ENCODE peak calls at places on chromosomes 7 and 10, in seven cellular contexts. R, B, A, U, D, E and F are unnamed samples.

GRCh38 chr7:119482209-119482608 is 790.8 kb upstream of the KCND2 start:
- DNase-seq in R (no peak), B (peak; percentile 42), A (peak; percentile 82), E (peak; percentile 31), D (peak; percentile 47), U (peak; percentile 77), F (peak; percentile 17)

GRCh38 chr10:119817991-119818888 is 54.4 kb downstream of the MCMBP start:
- DNase-seq in E (peak; percentile 88), B (peak; percentile 84), R (peak; percentile 53), U (peak; percentile 100), D (peak; percentile 95), A (peak; percentile 98), F (peak; percentile 92)

GRCh38 chr10:21161647-21162046 is 264.5 kb upstream of the NEBL start:
- DNase-seq in B (no peak), R (no peak), E (peak; percentile 44), A (peak; percentile 89), U (no peak), D (peak; percentile 51), F (peak; percentile 59)

GRCh38 chr7:779480-779879 is 52.4 kb upstream of the PRKAR1B start:
- DNase-seq in U (no peak), A (no peak), B (no peak), R (no peak), E (no peak), D (no peak), F (no peak)

GRCh38 chr10:120183546-120183945 is 273.5 kb upstream of the PLPP4 start:
- DNase-seq in A (no peak), E (no peak), D (no peak), R (no peak), U (no peak), B (no peak), F (no peak)

GRCh38 chr7:105648561-105649401 is 67.5 kb upstream of the EFCAB10 start:
- DNase-seq in U (no peak), B (no peak), R (no peak), E (no peak), A (peak; percentile 46), D (no peak), F (no peak)

GRCh38 chr10:64959116-64959515 is 1437.9 kb downstream of the REEP3 start:
- DNase-seq in B (no peak), A (no peak), R (no peak), U (no peak), E (no peak), D (no peak), F (no peak)

GRCh38 chr10:46291817-46292572 is 5.2 kb downstream of the ANTXRL start:
- DNase-seq in B (no peak), E (no peak), U (no peak), D (no peak), R (no peak), A (peak; percentile 48), F (no peak)

GRCh38 chr10:105017116-105017515 is 376.0 kb downstream of the SORCS3 start:
- DNase-seq in B (no peak), E (no peak), D (no peak), R (no peak), U (no peak), A (no peak), F (no peak)

GRCh38 chr10:42990016-42990720 is 86.7 kb upstream of the RET start:
- DNase-seq in D (no peak), E (no peak), R (no peak), U (no peak), B (no peak), A (no peak), F (no peak)

GRCh38 chr10:102643346-102644065 is 773 bp upstream of the TRIM8 start:
- DNase-seq in D (no peak), R (peak; percentile 74), B (peak; percentile 87), E (peak; percentile 53), A (peak; percentile 86), U (peak; percentile 70), F (peak; percentile 65)

GRCh38 chr7:44196450-44196872 is 4.3 kb upstream of the YKT6 start:
- DNase-seq in R (peak; percentile 54), U (peak; percentile 63), D (no peak), E (peak; percentile 72), A (peak; percentile 59), B (peak; percentile 69), F (peak; percentile 42)

GRCh38 chr7:74627699-74628411 is 29.7 kb upstream of the GTF2I start:
- DNase-seq in U (peak; percentile 47), B (no peak), A (peak; percentile 46), R (peak; percentile 27), D (no peak), E (no peak), F (peak; percentile 54)

GRCh38 chr7:155800301-155800700 is 12.0 kb downstream of the SHH start:
- DNase-seq in D (no peak), A (no peak), E (no peak), B (no peak), U (no peak), R (no peak), F (no peak)

GRCh38 chr10:112330154-112330553 is 43.8 kb upstream of the ACSL5 start:
- DNase-seq in R (no peak), U (no peak), B (no peak), D (no peak), A (no peak), E (no peak), F (no peak)

GRCh38 chr7:85167636-85168035 is 19.2 kb downstream of the SEMA3D start:
- DNase-seq in D (no peak), U (no peak), B (no peak), R (no peak), A (no peak), E (no peak), F (no peak)

GRCh38 chr10:32692174-32692573 is 246.2 kb downstream of the CCDC7 start:
- DNase-seq in B (no peak), R (peak; percentile 89), E (no peak), A (no peak), D (no peak), U (no peak), F (no peak)

GRCh38 chr10:93070378-93071176 is 3.1 kb upstream of the CYP26A1 start:
- DNase-seq in A (no peak), D (no peak), B (no peak), R (no peak), E (no peak), U (no peak), F (no peak)

GRCh38 chr7:28695300-28696261 is 262.5 kb downstream of the TRIL start:
- DNase-seq in R (peak; percentile 22), U (no peak), D (no peak), B (no peak), E (no peak), A (no peak), F (peak; percentile 62)

GRCh38 chr10:35140126-35140525 is 13.5 kb downstream of the CREM start:
- DNase-seq in U (no peak), D (no peak), B (no peak), R (no peak), E (peak; percentile 80), A (no peak), F (no peak)

GRCh38 chr10:35132727-35133126 is 6.1 kb downstream of the CREM start:
- DNase-seq in E (no peak), A (no peak), B (no peak), D (no peak), R (no peak), U (no peak), F (no peak)

GRCh38 chr10:35136263-35136815 is 9.7 kb downstream of the CREM start:
- DNase-seq in A (no peak), E (no peak), U (no peak), B (no peak), R (no peak), D (no peak), F (no peak)

GRCh38 chr10:35133586-35133985 is 6.9 kb downstream of the CREM start:
- DNase-seq in A (no peak), E (no peak), D (no peak), B (no peak), R (no peak), U (no peak), F (no peak)

GRCh38 chr10:35135861-35136260 is 9.2 kb downstream of the CREM start:
- DNase-seq in A (no peak), R (peak; percentile 52), E (no peak), U (no peak), D (no peak), B (no peak), F (no peak)
- H3K9ac ChIP-seq in A (no peak overlapping the region), R (no peak overlapping the region), E (no peak overlapping the region), U (no peak overlapping the region), D (no peak overlapping the region), B (no peak overlapping the region), F (no peak overlapping the region)

DNA sequence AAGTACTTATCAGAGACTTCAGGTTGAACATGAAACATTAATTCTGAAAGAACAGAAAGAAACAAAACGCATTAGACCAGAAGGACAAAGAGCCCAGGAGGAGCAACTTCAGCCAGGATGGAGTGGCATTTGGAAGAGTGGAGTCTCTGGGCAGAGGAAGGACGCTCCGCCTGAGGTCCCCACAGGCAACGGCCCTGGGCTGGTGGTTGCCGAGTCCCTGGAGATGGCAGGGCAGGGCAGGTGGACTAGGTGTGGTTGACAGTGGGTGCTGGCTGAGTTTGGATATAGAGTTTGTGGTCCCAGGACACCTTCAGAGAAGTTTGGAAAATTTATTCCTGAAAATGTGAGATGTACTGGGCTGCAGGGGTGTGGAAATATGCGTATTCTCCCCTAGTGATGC is 27.4 kb upstream of the LARP4B start:
- DNase-seq in U (no peak), B (no peak), A (no peak), R (no peak), D (no peak), E (no peak), F (no peak)
- H2BK120ac ChIP-seq in U (no peak overlapping the region), B (no peak overlapping the region), A (no peak overlapping the region), R (no peak overlapping the region), D (no peak overlapping the region), E (no peak overlapping the region), F (no peak overlapping the region)

GRCh38 chr10:58065529-58065815 is 202.2 kb downstream of the IPMK start:
- DNase-seq in B (no peak), R (no peak), A (no peak), U (no peak), D (no peak), E (no peak), F (no peak)

GRCh38 chr10:58066979-58067378 is 200.7 kb downstream of the IPMK start:
- DNase-seq in D (no peak), B (no peak), E (no peak), A (no peak), R (no peak), U (no peak), F (no peak)

GRCh38 chr10:58064714-58065528 is 202.8 kb downstream of the IPMK start:
- DNase-seq in E (peak; percentile 74), B (peak; percentile 45), D (no peak), U (peak; percentile 41), R (peak; percentile 58), A (peak; percentile 71), F (peak; percentile 61)

GRCh38 chr10:58063854-58064480 is 203.7 kb downstream of the IPMK start:
- DNase-seq in B (no peak), R (no peak), D (no peak), E (no peak), A (no peak), U (no peak), F (no peak)

GRCh38 chr10:58066126-58066525 is 201.6 kb downstream of the IPMK start:
- DNase-seq in B (no peak), E (no peak), A (no peak), D (no peak), U (no peak), R (no peak), F (no peak)
- H3K9ac ChIP-seq in B (no peak overlapping the region), E (no peak overlapping the region), A (no peak overlapping the region), D (no peak overlapping the region), U (no peak overlapping the region), R (no peak overlapping the region), F (no peak overlapping the region)

DNA sequence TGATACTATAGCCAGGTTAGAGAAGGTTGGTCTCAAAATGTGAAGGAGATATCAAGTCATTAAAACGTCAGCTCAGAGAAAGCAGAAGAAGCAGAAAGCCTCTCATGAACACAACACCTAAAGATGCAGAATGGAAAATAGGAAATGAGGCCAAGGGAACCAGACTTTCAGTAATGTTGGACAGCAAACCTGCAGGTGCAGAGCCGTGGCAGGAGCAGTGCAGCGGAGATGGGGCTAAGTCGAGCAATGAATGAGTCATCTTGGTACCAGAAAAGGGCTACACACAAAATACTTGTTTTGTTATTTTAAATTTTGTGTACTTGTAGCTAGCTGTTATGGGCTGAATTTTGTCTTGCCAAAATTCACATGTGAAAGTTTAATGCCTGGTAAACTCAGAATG is 479.6 kb upstream of the POM121L12 start:
- DNase-seq in B (no peak), U (no peak), D (no peak), E (no peak), R (no peak), A (no peak), F (no peak)
- H2BK120ac ChIP-seq in B (no peak overlapping the region), U (no peak overlapping the region), D (no peak overlapping the region), E (no peak overlapping the region), R (no peak overlapping the region), A (no peak overlapping the region), F (no peak overlapping the region)